ENCODE peak calls at places on chromosomes 1 and 21, in six cellular contexts. X is mucosa of descending colon; V is GM23248; Y is HCT116; F is H4; R is stimulated activated CD4-positive, alpha-beta T cell treated with anti-CD3 and anti-CD28 coated beads, Interleukin-1b, Interleukin-23, amount 100 ng/mL, for 24 hours. K is an unnamed sample.
A peak's percentile ranks its signal among the peaks of the same experiment; 100 is the strongest.

GRCh38 chr1:18486195-18486594 is 5.5 kb downstream of the KLHDC7A start:
- DNase-seq in X (no peak), V (no peak), Y (no peak), F (no peak), R (no peak), K (no peak)

GRCh38 chr1:167693425-167694045 is 28.2 kb upstream of the MPZL1 start:
- DNase-seq in X (no peak), V (no peak), Y (no peak), F (no peak), R (no peak), K (no peak)

GRCh38 chr1:58580186-58580585 is 3.1 kb upstream of the TACSTD2 start:
- DNase-seq in X (no peak), V (peak; percentile 50), Y (no peak), F (peak; percentile 73), R (no peak), K (no peak)

GRCh38 chr1:229024528-229025119 is 246.3 kb upstream of the RAB4A start:
- DNase-seq in X (no peak), V (peak; percentile 94), Y (peak; percentile 57), F (peak; percentile 79), R (peak; percentile 12), K (peak; percentile 67)

GRCh38 chr1:150528997-150529396 is 13.4 kb downstream of the FALEC start:
- DNase-seq in X (no peak), V (peak; percentile 92), Y (no peak), F (no peak), R (no peak), K (no peak)

GRCh38 chr21:39136711-39137110 is 46.5 kb downstream of the PSMG1 start:
- DNase-seq in X (no peak), V (peak; percentile 80), Y (no peak), F (no peak), R (no peak), K (no peak)

GRCh38 chr1:26280333-26281042 is 602 bp downstream of the SH3BGRL3 start:
- DNase-seq in X (no peak), V (peak; percentile 80), Y (no peak), F (peak; percentile 44), R (no peak), K (peak; percentile 82)

GRCh38 chr1:157197906-157198435 is 59.8 kb upstream of the ETV3 start:
- DNase-seq in X (no peak), V (no peak), Y (no peak), F (no peak), R (no peak), K (no peak)

K was measured in hepatic stellate cell.